ENCODE peak calls at places on chromosomes 5 and 9, in six cellular contexts. M is MM.1S, X is PC-3, G is neural progenitor cell, P is GM23248, Z is GM23338. V is an unnamed sample.
A peak's percentile ranks its signal among the peaks of the same experiment; 100 is the strongest.

GRCh38 chr9:33109097-33109496 is 32.6 kb upstream of the SMU1 start:
- DNase-seq in G (no peak), P (no peak), Z (no peak), M (no peak), X (no peak), V (no peak)

GRCh38 chr5:53063176-53063575 is 46.4 kb downstream of the MOCS2 start:
- DNase-seq in P (peak; percentile 68), X (no peak), G (no peak), Z (no peak), M (no peak), V (no peak)

GRCh38 chr5:31674371-31674770 is 35.4 kb downstream of the PDZD2 start:
- DNase-seq in Z (no peak), X (no peak), P (no peak), M (no peak), G (no peak), V (no peak)

GRCh38 chr5:530001-530400 is 5.8 kb upstream of the SLC9A3 start:
- DNase-seq in M (peak; percentile 5), P (no peak), X (no peak), G (no peak), Z (no peak), V (peak; percentile 32)

GRCh38 chr9:110443878-110444245 is 106.2 kb upstream of the TXNDC8 start:
- DNase-seq in Z (no peak), M (no peak), G (no peak), X (no peak), P (peak; percentile 85), V (no peak)

GRCh38 chr9:72675586-72675985 is 154.2 kb downstream of the TMC1 start:
- DNase-seq in G (no peak), Z (no peak), P (peak; percentile 83), X (no peak), M (no peak), V (no peak)

GRCh38 chr5:27038476-27038875 is at the start of gene CDH9:
- DNase-seq in Z (peak; percentile 51), X (no peak), G (peak; percentile 53), M (no peak), P (no peak), V (no peak)

GRCh38 chr9:35945341-35946018 is 12.5 kb downstream of the OR2S2 start:
- DNase-seq in Z (peak; percentile 94), X (peak; percentile 84), G (peak; percentile 84), M (peak; percentile 70), P (peak; percentile 93), V (peak; percentile 63)

GRCh38 chr5:23763170-23763569 is 255.8 kb downstream of the PRDM9 start:
- DNase-seq in X (no peak), G (no peak), P (no peak), Z (no peak), M (no peak), V (no peak)

GRCh38 chr5:60223342-60223741 is 329.8 kb upstream of the PDE4D start:
- DNase-seq in G (no peak), P (no peak), Z (no peak), X (peak; percentile 59), M (no peak), V (no peak)

GRCh38 chr5:141695627-141696180 is 13.7 kb upstream of the ARAP3 start:
- DNase-seq in P (peak; percentile 50), G (no peak), M (no peak), Z (no peak), X (peak; percentile 46), V (no peak)

GRCh38 chr9:136373300-136374182 is at the start of gene CARD9:
- DNase-seq in P (no peak), M (no peak), G (no peak), X (no peak), Z (no peak), V (no peak)

GRCh38 chr9:32500768-32501167 is 25.2 kb downstream of the RIGI start:
- DNase-seq in Z (no peak), P (peak; percentile 48), G (no peak), M (no peak), X (peak; percentile 80), V (no peak)

GRCh38 chr5:176994460-176995121 is 12.0 kb downstream of the UIMC1 start:
- DNase-seq in M (peak; percentile 82), Z (peak; percentile 13), P (no peak), G (peak; percentile 58), X (no peak), V (peak; percentile 95)

GRCh38 chr5:132067941-132068808 is 5.4 kb upstream of the CSF2 start:
- DNase-seq in X (no peak), P (no peak), Z (no peak), G (no peak), M (no peak), V (no peak)

GRCh38 chr5:146003852-146004251 is 67.5 kb downstream of the SH3RF2 start:
- DNase-seq in Z (no peak), P (no peak), M (no peak), G (no peak), X (no peak), V (no peak)

GRCh38 chr5:111848374-111848914 is 91.5 kb upstream of the NREP start:
- DNase-seq in G (no peak), M (no peak), P (no peak), X (no peak), Z (no peak), V (no peak)

GRCh38 chr5:176543428-176544182 is 5.5 kb upstream of the CDHR2 start:
- DNase-seq in G (peak; percentile 67), Z (peak; percentile 80), M (peak; percentile 87), P (peak; percentile 73), X (peak; percentile 73), V (peak; percentile 88)

GRCh38 chr5:131328536-131329186 is 64.8 kb downstream of the CDC42SE2 start:
- DNase-seq in G (no peak), P (peak; percentile 57), X (peak; percentile 84), M (no peak), Z (no peak), V (no peak)

GRCh38 chr5:168712280-168712924 is 133.2 kb upstream of the PANK3 start:
- DNase-seq in X (peak; percentile 90), P (peak; percentile 99), M (no peak), G (no peak), Z (peak; percentile 31), V (no peak)

GRCh38 chr9:78788101-78788500 is 491.2 kb downstream of the PSAT1 start:
- DNase-seq in G (no peak), Z (no peak), X (no peak), M (no peak), P (peak; percentile 61), V (no peak)

GRCh38 chr9:35293381-35293780 is 131.6 kb downstream of the UNC13B start:
- DNase-seq in Z (no peak), X (no peak), P (no peak), M (peak; percentile 8), G (peak; percentile 75), V (no peak)

GRCh38 chr9:93645149-93645889 is 68.9 kb downstream of the PHF2 start:
- DNase-seq in G (no peak), M (no peak), P (no peak), Z (no peak), X (no peak), V (no peak)

GRCh38 chr5:147925020-147925419 is 18.7 kb upstream of the C5orf46 start:
- DNase-seq in P (no peak), X (no peak), M (no peak), Z (peak; percentile 49), G (no peak), V (no peak)

GRCh38 chr5:160427607-160428006 is 6.0 kb downstream of the PTTG1 start:
- DNase-seq in G (no peak), Z (no peak), X (no peak), P (no peak), M (no peak), V (no peak)

GRCh38 chr5:67214036-67214435 is 17.4 kb upstream of the CD180 start:
- DNase-seq in G (no peak), Z (no peak), M (no peak), X (peak; percentile 45), P (peak; percentile 28), V (no peak)

GRCh38 chr5:16936150-16937022 is at the start of gene MYO10:
- DNase-seq in X (peak; percentile 89), P (peak; percentile 93), G (peak; percentile 91), Z (peak; percentile 81), M (no peak), V (peak; percentile 65)

GRCh38 chr5:83891261-83891660 is 170.6 kb upstream of the HAPLN1 start:
- DNase-seq in X (no peak), M (no peak), P (no peak), Z (no peak), G (no peak), V (no peak)

GRCh38 chr5:34474573-34475021 is 181.5 kb upstream of the RAI14 start:
- DNase-seq in M (peak; percentile 52), P (peak; percentile 67), X (peak; percentile 73), Z (peak; percentile 77), G (peak; percentile 60), V (peak; percentile 49)

GRCh38 chr9:131276107-131276888 is at the start of gene FAM78A:
- DNase-seq in Z (peak; percentile 69), P (peak; percentile 42), M (peak; percentile 61), X (no peak), G (peak; percentile 63), V (peak; percentile 79)
- TF ChIP-seq EZH2phosphoT487 in Z (no peak), P (no peak), M (no peak), X (no peak), G (peak; percentile 79), V (no peak)

GRCh38 chr9:947985-948384 is 28.5 kb upstream of the DMRT3 start:
- DNase-seq in Z (no peak), G (no peak), M (no peak), X (no peak), P (no peak), V (no peak)
- H2AFZ ChIP-seq in Z (peak overlapping the region; percentile 56), G (peak overlapping the region; percentile 72), M (no peak overlapping the region), X (no peak overlapping the region), P (no peak overlapping the region), V (no peak overlapping the region)

DNA sequence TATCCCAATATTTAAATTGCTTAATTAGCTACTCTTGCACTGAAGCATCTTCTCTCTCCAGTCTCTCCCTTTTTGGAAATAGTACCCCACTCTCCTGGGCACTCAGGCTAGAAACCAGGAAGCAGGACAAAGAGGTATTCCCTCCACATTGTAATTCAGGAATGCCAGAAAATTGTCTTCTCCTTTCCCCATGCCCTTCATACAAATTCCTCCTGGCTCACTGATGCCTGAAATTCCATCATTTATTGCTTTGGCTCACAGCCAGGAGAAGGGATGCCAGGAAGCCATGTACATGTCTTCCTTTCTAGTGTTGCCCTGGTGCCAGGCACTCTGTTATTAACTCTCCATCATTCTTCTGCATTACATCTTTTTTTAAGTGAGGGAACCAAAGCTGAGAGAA is 716.5 kb upstream of the C9orf72 start:
- DNase-seq in G (no peak), X (peak; percentile 8), M (no peak), Z (peak; percentile 62), P (no peak), V (no peak)
- TF ChIP-seq EZH2phosphoT487 in G (no peak), X (no peak), M (no peak), Z (no peak), P (no peak), V (no peak)

DNA sequence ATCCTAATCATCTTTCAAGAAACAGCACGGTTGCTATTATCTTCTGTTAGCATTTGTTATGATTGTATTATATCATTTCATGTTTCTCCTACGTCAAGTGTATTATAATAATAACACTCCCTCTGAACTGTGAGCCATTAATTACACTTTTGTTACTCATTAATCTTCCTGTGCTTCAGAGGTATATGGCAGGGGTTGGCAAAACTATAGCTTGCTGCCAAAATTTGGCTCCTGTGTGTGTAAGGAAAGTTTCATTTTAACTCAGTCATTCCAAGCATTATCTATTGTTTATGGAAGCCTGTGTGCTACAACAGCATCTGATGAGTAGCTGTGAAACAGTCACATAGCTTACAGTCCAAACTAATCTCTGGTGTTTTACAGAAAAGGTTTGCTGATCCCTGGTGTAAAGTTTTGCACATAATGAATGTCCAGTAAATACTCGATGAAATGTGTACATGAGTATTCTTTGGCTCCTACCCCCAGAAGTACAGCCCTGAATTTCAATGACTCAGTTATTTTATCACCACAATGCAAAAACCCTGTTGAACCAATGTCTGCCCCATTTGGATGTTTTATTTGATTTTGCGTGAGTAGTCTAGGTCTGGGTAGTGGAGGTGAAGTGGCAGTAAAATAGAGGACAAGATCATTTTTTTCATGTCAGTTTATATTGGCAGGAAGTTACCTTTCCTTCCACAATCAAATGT is 648.2 kb downstream of the MAT2B start:
- DNase-seq in X (peak; percentile 10), Z (no peak), P (no peak), G (no peak), M (no peak), V (no peak)
- H2AFZ ChIP-seq in X (no peak overlapping the region), Z (no peak overlapping the region), P (no peak overlapping the region), G (no peak overlapping the region), M (no peak overlapping the region), V (no peak overlapping the region)